ENCODE peak calls at places on chromosome 1, in nine cellular contexts. I, R, A, H, J, F, O, Z and L are unnamed samples. For H3K4me1, the result is how much of the 10 kb centered on the place peaks cover.

GRCh38 chr1:153683853-153684252 is 5.4 kb downstream of the NPR1 start:
- DNase-seq in J (no peak), I (no peak), A (no peak), R (no peak), O (peak), F (peak), Z (no peak), H (no peak), L (no peak)

GRCh38 chr1:65147424-65148177 is 402 bp upstream of the AK4 start:
- DNase-seq in J (peak), F (peak), H (peak), Z (peak), R (peak), A (no peak), I (no peak), O (peak), L (peak)

GRCh38 chr1:16073490-16074104 is at the start of gene FAM131C:
- DNase-seq in R (peak), A (peak), I (no peak), Z (peak), J (peak), H (peak), O (peak), F (peak), L (peak)

GRCh38 chr1:25797939-25798338 is 2.1 kb upstream of the SELENON start:
- DNase-seq in Z (peak), O (peak), F (peak), R (peak), J (peak), A (peak), I (no peak), H (peak), L (no peak)

GRCh38 chr1:84365225-84366221 is 32.8 kb upstream of the DNASE2B start:
- DNase-seq in A (peak), R (no peak), O (peak), F (peak), Z (no peak), H (no peak), J (no peak), I (peak), L (peak)

GRCh38 chr1:216314369-216315095 is 108.7 kb downstream of the USH2A start:
- DNase-seq in H (no peak), F (peak), J (no peak), Z (no peak), A (no peak), R (no peak), O (peak), I (no peak), L (no peak)

GRCh38 chr1:41435570-41436178 is 48.8 kb downstream of the EDN2 start:
- DNase-seq in O (no peak), H (peak), Z (peak), A (no peak), J (no peak), I (no peak), R (peak), F (no peak), L (peak)

GRCh38 chr1:82695443-82695842 is 894.7 kb downstream of the ADGRL2 start:
- DNase-seq in R (no peak), A (no peak), O (peak), I (no peak), H (no peak), F (no peak), Z (no peak), J (no peak), L (no peak)

GRCh38 chr1:180260541-180260940 is 30.5 kb downstream of the LHX4 start:
- DNase-seq in F (no peak), A (no peak), Z (no peak), R (no peak), J (no peak), H (no peak), O (no peak), I (no peak), L (no peak)

GRCh38 chr1:26541816-26542711 is 12.5 kb downstream of the RPS6KA1 start:
- DNase-seq in A (peak), J (peak), O (peak), I (no peak), F (peak), H (peak), Z (peak), R (peak), L (peak)

GRCh38 chr1:161071886-161072371 is 2.2 kb upstream of the ARHGAP30 start:
- DNase-seq in Z (peak), A (peak), I (peak), O (peak), R (peak), H (peak), J (peak), F (peak), L (peak)

GRCh38 chr1:117568999-117569398 is 36.8 kb upstream of the TENT5C start:
- DNase-seq in Z (no peak), H (no peak), F (no peak), J (no peak), I (no peak), A (no peak), O (no peak), R (no peak), L (no peak)

DNA sequence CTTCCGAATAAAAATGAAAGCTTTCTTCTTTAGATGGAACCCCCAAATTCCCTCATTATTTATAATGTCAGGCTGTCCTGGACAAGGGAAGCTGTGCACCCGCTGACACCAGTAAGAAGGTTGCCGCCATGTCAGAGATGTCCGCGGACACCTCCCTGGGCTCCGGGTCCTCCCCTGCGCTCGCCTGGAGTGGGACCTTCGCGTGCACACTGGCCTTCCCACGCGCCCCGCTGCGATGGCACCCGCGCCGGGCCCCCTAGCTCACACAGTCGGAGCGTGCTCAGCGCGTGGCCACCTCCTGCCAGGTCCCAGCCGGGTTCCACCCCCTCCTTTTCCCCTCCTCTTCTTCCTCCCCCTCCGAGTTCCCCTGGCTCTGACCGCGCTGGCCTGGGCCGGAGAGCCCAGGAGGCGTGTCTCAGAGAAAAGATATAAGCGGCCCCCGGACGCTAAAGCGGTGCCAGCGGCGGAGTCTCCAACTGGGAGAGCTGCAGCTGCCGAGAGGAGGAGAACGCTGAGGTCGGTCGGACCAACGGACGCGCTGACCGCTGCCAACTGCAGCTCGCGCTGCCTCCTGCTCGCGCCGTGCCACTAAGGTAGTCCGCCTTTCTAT is at the start of gene G0S2:
- DNase-seq in J (no peak), I (no peak), A (no peak), Z (peak), O (peak), F (peak), R (peak), H (peak), L (peak)
- H3K4me1 ChIP-seq in J (under half), I (under half), A (under half), Z (under half), O (under half), F (half or more), R (under half), H (under half), L (under half)

DNA sequence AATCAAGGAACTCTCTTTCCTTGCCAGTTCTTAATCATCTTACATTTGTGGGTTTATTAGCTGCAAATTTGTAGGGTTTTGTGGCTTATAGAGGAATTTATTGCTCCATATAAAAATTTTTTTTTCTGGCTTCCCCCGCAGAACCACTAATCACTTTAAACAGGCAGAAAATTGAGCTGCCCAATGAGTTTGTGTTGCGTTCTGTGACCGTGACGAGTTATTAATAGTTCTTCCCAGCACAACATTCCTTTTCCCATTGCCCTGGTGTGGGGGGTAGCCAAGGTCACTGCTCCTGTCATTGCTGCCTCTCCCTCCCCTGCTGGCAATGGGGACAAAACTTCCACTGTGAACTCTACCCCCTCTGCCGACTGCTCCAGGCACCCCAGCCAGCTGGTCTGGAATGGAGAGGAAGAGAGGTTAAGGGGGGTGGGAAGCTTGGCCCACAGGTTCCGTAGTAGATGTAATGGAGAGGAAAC is 55.1 kb downstream of the UBE2T start:
- DNase-seq in H (no peak), A (no peak), Z (no peak), R (no peak), J (no peak), F (peak), I (no peak), O (no peak), L (no peak)
- H3K27ac ChIP-seq in H (no peak), A (no peak), Z (no peak), R (no peak), J (no peak), F (peak), I (no peak), O (no peak), L (no peak)

GRCh38 chr1:63453232-63453631 is 69.8 kb downstream of the ITGB3BP start:
- DNase-seq in H (no peak), A (no peak), F (no peak), J (no peak), I (no peak), Z (no peak), O (no peak), R (no peak), L (no peak)

GRCh38 chr1:63458750-63459149 is 64.3 kb downstream of the ITGB3BP start:
- DNase-seq in I (no peak), J (no peak), Z (no peak), H (no peak), R (no peak), O (no peak), F (no peak), A (no peak), L (no peak)

GRCh38 chr1:63450416-63450815 is 72.6 kb downstream of the ITGB3BP start:
- DNase-seq in F (no peak), R (no peak), Z (no peak), A (no peak), H (no peak), O (no peak), I (no peak), J (no peak), L (no peak)

GRCh38 chr1:63448741-63449140 is 74.3 kb downstream of the ITGB3BP start:
- DNase-seq in I (no peak), Z (no peak), J (no peak), O (peak), H (no peak), A (no peak), R (no peak), F (no peak), L (no peak)

GRCh38 chr1:63454269-63454668 is 68.8 kb downstream of the ITGB3BP start:
- DNase-seq in Z (peak), I (no peak), R (no peak), O (peak), A (no peak), J (no peak), F (peak), H (peak), L (peak)
- TF ChIP-seq EZH2phosphoT487 in Z (no peak), I (no peak), R (no peak), O (no peak), A (no peak), J (no peak), F (no peak), H (no peak), L (no peak)

GRCh38 chr1:194056169-194056568 is 869.8 kb upstream of the B3GALT2 start:
- DNase-seq in F (no peak), I (no peak), A (no peak), O (no peak), R (no peak), H (no peak), J (no peak), Z (no peak), L (no peak)
- H3K4me1 ChIP-seq in F (under half), I (under half), A (under half), O (under half), R (under half), H (under half), J (under half), Z (under half), L (under half)

DNA sequence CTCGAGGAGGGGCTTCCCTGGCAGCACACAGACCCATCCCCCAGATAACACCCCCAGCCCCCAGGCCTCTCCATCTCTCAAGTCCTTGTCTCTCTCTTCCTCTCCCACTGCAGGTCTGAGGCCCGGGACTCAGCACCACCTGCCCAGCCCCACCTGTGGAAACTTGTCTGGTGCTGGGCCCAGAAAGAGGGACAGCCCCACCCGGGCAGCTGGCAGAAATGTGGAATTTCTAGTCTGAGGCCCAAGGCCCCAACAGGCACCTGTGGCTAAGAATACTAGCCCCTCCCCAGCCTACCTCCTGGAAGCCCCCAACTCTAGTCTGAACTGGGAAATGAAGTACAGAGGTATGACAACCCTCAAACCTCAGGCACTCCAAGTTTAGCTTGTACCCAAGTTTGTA is 15.4 kb downstream of the TTC39A start:
- DNase-seq in O (no peak), I (no peak), F (no peak), J (no peak), R (no peak), Z (no peak), H (no peak), A (no peak), L (no peak)
- H3K27ac ChIP-seq in O (no peak), I (no peak), F (peak), J (no peak), R (no peak), Z (no peak), H (no peak), A (no peak), L (peak)

GRCh38 chr1:201013991-201014815 is 9.3 kb downstream of the KIF21B start:
- DNase-seq in F (no peak), I (no peak), R (no peak), H (peak), J (no peak), O (peak), Z (peak), A (no peak), L (no peak)
- TF ChIP-seq EZH2phosphoT487 in F (no peak), I (no peak), R (no peak), H (no peak), J (no peak), O (no peak), Z (no peak), A (no peak), L (no peak)

GRCh38 chr1:1120866-1121563 is 5.1 kb upstream of the C1orf159 start:
- DNase-seq in O (no peak), R (peak), Z (no peak), F (no peak), I (no peak), H (no peak), A (no peak), J (no peak), L (no peak)

GRCh38 chr1:1123581-1124507 is 8.0 kb upstream of the C1orf159 start:
- DNase-seq in J (no peak), Z (no peak), I (no peak), R (no peak), O (peak), A (no peak), F (no peak), H (no peak), L (peak)

GRCh38 chr1:1121611-1122077 is 5.8 kb upstream of the C1orf159 start:
- DNase-seq in R (peak), A (no peak), Z (no peak), I (no peak), J (no peak), F (no peak), O (no peak), H (no peak), L (no peak)

GRCh38 chr1:1122981-1123480 is 7.1 kb upstream of the C1orf159 start:
- DNase-seq in J (no peak), H (no peak), I (no peak), F (peak), R (peak), A (no peak), O (peak), Z (no peak), L (peak)

DNA sequence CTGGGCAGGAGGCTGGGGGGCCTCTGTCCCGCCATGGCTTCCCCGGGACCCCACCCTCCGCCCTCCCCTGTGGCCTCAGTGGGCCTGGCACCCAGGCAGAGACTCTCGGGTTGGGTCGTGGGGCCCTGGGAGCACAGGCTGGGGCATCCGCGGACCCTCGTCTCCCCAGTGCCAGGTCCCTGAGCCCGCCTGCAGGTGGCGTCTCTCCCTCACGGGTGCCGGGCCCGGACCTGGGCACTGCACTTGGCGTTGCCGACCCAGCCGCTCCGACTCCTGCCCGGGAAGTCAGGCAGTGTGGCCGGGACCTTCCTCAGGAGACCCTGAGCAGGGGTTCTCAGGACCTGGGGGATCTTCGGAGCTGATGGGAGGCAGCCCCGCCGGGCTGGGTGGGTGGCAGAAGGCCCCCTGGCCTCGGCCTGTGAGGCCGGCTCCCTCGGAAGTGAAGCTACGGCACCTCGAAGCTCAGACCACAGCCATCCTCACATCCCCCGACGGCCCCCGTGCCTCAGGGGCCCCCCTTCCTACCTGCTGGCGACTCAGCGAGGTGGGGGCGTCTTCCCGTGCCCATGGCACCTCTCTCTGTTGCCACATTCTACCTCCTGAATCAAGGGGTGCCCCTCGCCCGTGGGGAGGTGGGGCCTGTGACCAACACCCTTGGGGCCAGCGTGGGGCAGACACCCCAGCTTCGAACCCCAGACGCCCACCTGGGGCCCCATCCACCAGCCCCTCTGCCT is 6.4 kb upstream of the C1orf159 start:
- DNase-seq in A (peak), H (peak), I (peak), R (peak), Z (peak), O (peak), F (peak), J (peak), L (peak)
- H3K4me1 ChIP-seq in A (under half), H (under half), I (under half), R (under half), Z (under half), O (under half), F (under half), J (under half), L (under half)

DNA sequence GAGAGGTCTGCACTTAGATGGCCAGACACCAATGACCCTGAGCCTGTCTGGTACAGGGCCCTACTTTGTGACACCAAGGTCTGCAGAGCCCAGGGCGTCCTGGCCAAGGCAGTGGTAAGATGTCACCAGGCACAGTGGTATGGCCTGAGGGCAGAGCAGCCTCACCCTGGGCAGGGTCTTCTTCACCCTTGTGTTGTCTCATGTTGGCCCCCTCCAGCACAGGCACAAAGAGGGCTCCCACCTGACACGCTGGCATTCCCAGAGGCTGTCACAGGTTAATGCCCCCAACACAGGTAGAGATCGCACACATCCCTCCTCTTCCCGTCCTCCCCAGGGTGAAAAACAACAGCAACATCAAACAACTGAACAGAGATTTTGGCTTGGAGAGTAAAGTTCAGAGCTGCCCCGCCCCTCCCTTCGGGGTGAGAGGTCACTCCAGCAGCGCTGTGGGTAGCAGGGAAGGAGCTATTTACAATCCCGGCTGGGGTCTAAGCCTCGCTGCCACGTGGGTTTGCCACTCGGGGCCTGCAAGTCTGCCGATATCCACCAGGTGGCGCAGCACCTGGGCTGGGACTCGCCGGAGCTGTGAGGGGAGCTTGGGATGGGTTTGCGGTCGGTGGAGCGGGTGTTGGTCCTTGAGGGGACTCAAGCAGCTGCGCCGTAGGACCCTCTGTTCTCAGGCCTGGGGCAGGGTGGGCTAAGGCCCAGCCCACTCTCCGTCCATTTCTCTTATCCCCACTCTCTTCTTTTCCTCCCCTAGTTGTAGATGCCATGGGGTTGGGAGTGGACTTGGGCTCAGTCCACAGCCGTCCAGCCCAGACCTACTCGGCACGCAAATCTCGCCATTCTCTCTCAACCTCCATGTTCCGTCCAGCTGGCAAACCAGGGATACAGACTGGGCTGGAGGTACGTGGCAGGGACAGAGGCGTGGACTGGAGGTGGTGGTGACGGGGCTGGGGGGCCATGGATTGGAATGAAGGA is 12.7 kb downstream of the EFNA3 start:
- DNase-seq in J (peak), O (peak), R (peak), A (peak), I (peak), Z (peak), H (peak), F (peak), L (peak)
- H3K27ac ChIP-seq in J (no peak), O (no peak), R (no peak), A (no peak), I (no peak), Z (no peak), H (no peak), F (no peak), L (no peak)

DNA sequence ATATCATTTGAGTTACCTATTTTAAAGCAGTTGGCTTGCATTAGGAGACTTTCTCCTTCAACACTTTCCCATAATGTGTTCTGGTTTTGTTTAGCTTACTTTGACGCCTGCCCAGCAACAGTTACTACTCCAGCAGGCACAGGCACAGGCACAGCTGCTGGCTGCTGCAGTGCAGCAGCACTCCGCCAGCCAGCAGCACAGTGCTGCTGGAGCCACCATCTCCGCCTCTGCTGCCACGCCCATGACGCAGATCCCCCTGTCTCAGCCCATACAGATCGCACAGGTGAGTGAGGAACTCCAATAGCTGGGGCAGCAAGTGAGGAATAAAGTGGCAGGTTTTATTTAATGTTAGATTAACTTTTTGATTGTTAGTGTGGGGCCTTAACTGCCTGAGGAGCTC is 144.3 kb downstream of the CD247 start:
- DNase-seq in I (no peak), A (no peak), H (peak), F (no peak), J (no peak), O (no peak), Z (peak), R (peak), L (no peak)
- TF ChIP-seq EZH2phosphoT487 in I (no peak), A (no peak), H (no peak), F (no peak), J (no peak), O (no peak), Z (no peak), R (no peak), L (no peak)

GRCh38 chr1:214476229-214476957 is 75.0 kb downstream of the PTPN14 start:
- DNase-seq in F (peak), A (no peak), Z (no peak), I (peak), H (no peak), O (peak), R (no peak), J (no peak), L (peak)
- H3K4me1 ChIP-seq in F (under half), A (under half), Z (half or more), I (half or more), H (under half), O (half or more), R (under half), J (under half), L (under half)